ENCODE peak calls at places on chromosomes 16 and 17, in seven cellular contexts. One of them, this sample, is unnamed.
A peak's percentile ranks its signal among the peaks of the same experiment; 100 is the strongest.

GRCh38 chr17:41734139-41734948 is at the start of gene HAP1:
- DNase-seq in tibial nerve: no peak
- DNase-seq in testis: peak; percentile 65
- DNase-seq in CD4-positive, CD25-positive, alpha-beta regulatory T cell: no peak
- DNase-seq in brain microvascular endothelial cell: peak; percentile 13
- DNase-seq in IMR-90: peak; percentile 8
- DNase-seq in neural progenitor cell: peak; percentile 79
- DNase-seq in this sample: no peak

GRCh38 chr17:67157732-67158639 is 87.0 kb downstream of the HELZ start:
- DNase-seq in neural progenitor cell: peak; percentile 9
- DNase-seq in IMR-90: peak; percentile 57
- DNase-seq in testis: no peak
- DNase-seq in tibial nerve: no peak
- DNase-seq in CD4-positive, CD25-positive, alpha-beta regulatory T cell: no peak
- DNase-seq in brain microvascular endothelial cell: peak; percentile 41
- DNase-seq in this sample: no peak

GRCh38 chr17:9647014-9647413 is 1.7 kb downstream of the USP43 start:
- DNase-seq in brain microvascular endothelial cell: no peak
- DNase-seq in IMR-90: no peak
- DNase-seq in neural progenitor cell: peak; percentile 54
- DNase-seq in testis: no peak
- DNase-seq in CD4-positive, CD25-positive, alpha-beta regulatory T cell: no peak
- DNase-seq in tibial nerve: no peak
- DNase-seq in this sample: no peak

GRCh38 chr17:55763856-55764255 is 13.0 kb downstream of the PCTP start:
- DNase-seq in brain microvascular endothelial cell: no peak
- DNase-seq in tibial nerve: no peak
- DNase-seq in IMR-90: no peak
- DNase-seq in testis: no peak
- DNase-seq in CD4-positive, CD25-positive, alpha-beta regulatory T cell: no peak
- DNase-seq in neural progenitor cell: no peak
- DNase-seq in this sample: no peak

GRCh38 chr17:49995055-49995738 is at the start of gene DLX3:
- DNase-seq in CD4-positive, CD25-positive, alpha-beta regulatory T cell: no peak
- DNase-seq in tibial nerve: no peak
- DNase-seq in testis: peak; percentile 81
- DNase-seq in IMR-90: peak; percentile 62
- DNase-seq in brain microvascular endothelial cell: peak; percentile 46
- DNase-seq in neural progenitor cell: peak; percentile 95
- DNase-seq in this sample: peak; percentile 56

GRCh38 chr16:23801387-23801786 is 34.4 kb upstream of the PRKCB start:
- DNase-seq in neural progenitor cell: peak; percentile 81
- DNase-seq in testis: peak; percentile 90
- DNase-seq in tibial nerve: peak; percentile 33
- DNase-seq in IMR-90: peak; percentile 51
- DNase-seq in brain microvascular endothelial cell: peak; percentile 45
- DNase-seq in CD4-positive, CD25-positive, alpha-beta regulatory T cell: peak; percentile 67
- DNase-seq in this sample: peak; percentile 59

GRCh38 chr17:45428050-45428953 is 4.4 kb downstream of the ARHGAP27 start:
- DNase-seq in neural progenitor cell: peak; percentile 87
- DNase-seq in IMR-90: peak; percentile 42
- DNase-seq in testis: peak; percentile 78
- DNase-seq in tibial nerve: peak; percentile 49
- DNase-seq in CD4-positive, CD25-positive, alpha-beta regulatory T cell: peak; percentile 79
- DNase-seq in brain microvascular endothelial cell: peak; percentile 40
- DNase-seq in this sample: peak; percentile 72

GRCh38 chr17:41060052-41060604 is at the start of gene KRTAP2-3:
- DNase-seq in neural progenitor cell: no peak
- DNase-seq in testis: no peak
- DNase-seq in brain microvascular endothelial cell: peak; percentile 89
- DNase-seq in IMR-90: peak; percentile 97
- DNase-seq in tibial nerve: no peak
- DNase-seq in CD4-positive, CD25-positive, alpha-beta regulatory T cell: no peak
- DNase-seq in this sample: no peak

GRCh38 chr16:12546918-12547607 is 256.6 kb downstream of the CPPED1 start:
- DNase-seq in testis: no peak
- DNase-seq in tibial nerve: no peak
- DNase-seq in CD4-positive, CD25-positive, alpha-beta regulatory T cell: no peak
- DNase-seq in brain microvascular endothelial cell: no peak
- DNase-seq in neural progenitor cell: no peak
- DNase-seq in IMR-90: peak; percentile 35
- DNase-seq in this sample: no peak

GRCh38 chr17:8105957-8106398 is 12.3 kb downstream of the ALOXE3 start:
- DNase-seq in tibial nerve: no peak
- DNase-seq in CD4-positive, CD25-positive, alpha-beta regulatory T cell: no peak
- DNase-seq in IMR-90: no peak
- DNase-seq in testis: no peak
- DNase-seq in brain microvascular endothelial cell: no peak
- DNase-seq in neural progenitor cell: no peak
- DNase-seq in this sample: no peak

GRCh38 chr17:36813357-36813756 is 123.9 kb upstream of the LHX1 start:
- DNase-seq in neural progenitor cell: no peak
- DNase-seq in tibial nerve: no peak
- DNase-seq in IMR-90: no peak
- DNase-seq in CD4-positive, CD25-positive, alpha-beta regulatory T cell: no peak
- DNase-seq in brain microvascular endothelial cell: no peak
- DNase-seq in testis: no peak
- DNase-seq in this sample: no peak
- H3K27me3 ChIP-seq in neural progenitor cell: peaks cover 48% of the 10 kb centered on the region
- H3K27me3 ChIP-seq in tibial nerve: peaks cover 85% of the 10 kb centered on the region
- H3K27me3 ChIP-seq in IMR-90: peaks cover 70% of the 10 kb centered on the region
- H3K27me3 ChIP-seq in CD4-positive, CD25-positive, alpha-beta regulatory T cell: peaks cover 6% of the 10 kb centered on the region
- H3K27me3 ChIP-seq in brain microvascular endothelial cell: peaks cover 47% of the 10 kb centered on the region
- H3K27me3 ChIP-seq in testis: no peaks in the 10 kb centered on the region
- H3K27me3 ChIP-seq in this sample: peaks cover 4% of the 10 kb centered on the region

DNA sequence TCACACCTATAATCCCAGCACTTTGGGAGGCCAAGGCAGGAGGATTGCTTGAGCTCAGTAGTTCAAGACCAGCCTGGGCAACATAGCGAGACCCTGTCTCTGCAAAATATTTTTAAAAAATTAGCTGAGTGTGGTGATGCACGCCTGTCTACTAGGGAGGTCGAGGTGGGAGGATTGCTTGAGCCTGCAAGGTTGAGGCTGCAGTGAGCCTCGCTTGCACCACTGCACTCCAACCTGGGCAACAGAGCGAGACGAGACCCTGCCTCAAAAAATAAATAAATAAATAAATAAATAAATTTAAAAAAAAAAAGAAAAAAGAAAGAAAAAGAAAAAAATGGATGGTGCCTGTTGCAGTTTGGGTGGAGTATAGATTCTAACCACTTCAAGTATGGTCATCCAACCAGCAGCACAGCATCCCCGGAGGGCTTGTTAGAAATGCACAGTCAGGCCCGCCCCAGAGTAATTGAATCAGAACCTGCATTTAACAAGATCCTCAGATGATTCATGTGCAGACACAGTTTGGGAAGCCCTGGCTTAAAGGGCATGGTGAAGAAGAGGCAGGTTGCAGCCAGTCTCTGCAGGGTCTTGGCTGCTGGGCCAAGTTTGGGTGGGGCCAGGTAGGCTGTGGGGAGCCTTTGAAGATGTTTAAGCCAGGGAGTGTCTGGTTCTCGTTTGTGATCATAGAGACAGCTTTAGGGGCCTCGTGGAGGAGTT is 40.8 kb downstream of the MRC2 start:
- DNase-seq in tibial nerve: no peak
- DNase-seq in testis: no peak
- DNase-seq in IMR-90: no peak
- DNase-seq in brain microvascular endothelial cell: no peak
- DNase-seq in neural progenitor cell: no peak
- DNase-seq in CD4-positive, CD25-positive, alpha-beta regulatory T cell: no peak
- DNase-seq in this sample: no peak
- H3K27me3 ChIP-seq in tibial nerve: no peaks in the 10 kb centered on the region
- H3K27me3 ChIP-seq in testis: no peaks in the 10 kb centered on the region
- H3K27me3 ChIP-seq in IMR-90: no peaks in the 10 kb centered on the region
- H3K27me3 ChIP-seq in brain microvascular endothelial cell: no peaks in the 10 kb centered on the region
- H3K27me3 ChIP-seq in neural progenitor cell: no peaks in the 10 kb centered on the region
- H3K27me3 ChIP-seq in CD4-positive, CD25-positive, alpha-beta regulatory T cell: no peaks in the 10 kb centered on the region
- H3K27me3 ChIP-seq in this sample: peaks cover 4% of the 10 kb centered on the region

GRCh38 chr16:55822280-55822810 is 10.6 kb downstream of the CES1 start:
- DNase-seq in brain microvascular endothelial cell: no peak
- DNase-seq in CD4-positive, CD25-positive, alpha-beta regulatory T cell: no peak
- DNase-seq in IMR-90: no peak
- DNase-seq in neural progenitor cell: no peak
- DNase-seq in testis: no peak
- DNase-seq in tibial nerve: no peak
- DNase-seq in this sample: no peak
- H3K27me3 ChIP-seq in brain microvascular endothelial cell: no peaks in the 10 kb centered on the region
- H3K27me3 ChIP-seq in CD4-positive, CD25-positive, alpha-beta regulatory T cell: no peaks in the 10 kb centered on the region
- H3K27me3 ChIP-seq in IMR-90: no peaks in the 10 kb centered on the region
- H3K27me3 ChIP-seq in neural progenitor cell: peaks cover 4% of the 10 kb centered on the region
- H3K27me3 ChIP-seq in testis: no peaks in the 10 kb centered on the region
- H3K27me3 ChIP-seq in tibial nerve: no peaks in the 10 kb centered on the region
- H3K27me3 ChIP-seq in this sample: peaks cover 5% of the 10 kb centered on the region

DNA sequence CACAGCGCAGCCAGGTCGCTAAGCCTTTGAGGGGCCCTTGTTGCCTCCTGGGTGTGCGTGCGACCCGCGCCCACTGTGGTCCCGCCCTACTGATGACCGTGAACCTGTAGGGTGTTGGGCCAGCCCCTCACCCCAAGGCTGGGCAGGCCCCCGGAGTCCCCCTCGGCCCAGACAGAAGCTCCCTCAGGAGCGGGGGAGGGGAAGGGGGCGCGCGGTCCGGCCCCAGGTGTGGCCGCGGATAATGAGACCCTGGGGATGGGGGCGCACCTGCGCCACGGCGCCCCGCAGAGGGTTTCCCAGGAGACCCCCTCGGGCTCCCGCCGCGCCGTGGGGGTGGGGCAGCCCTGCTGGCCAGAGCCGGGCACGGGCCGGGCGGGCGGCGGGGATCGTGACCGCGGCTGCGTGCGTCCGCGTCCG is 378 bp upstream of the ARHGDIG start:
- DNase-seq in CD4-positive, CD25-positive, alpha-beta regulatory T cell: no peak
- DNase-seq in tibial nerve: no peak
- DNase-seq in testis: no peak
- DNase-seq in neural progenitor cell: peak; percentile 51
- DNase-seq in brain microvascular endothelial cell: no peak
- DNase-seq in IMR-90: no peak
- DNase-seq in this sample: peak; percentile 40
- H3K27me3 ChIP-seq in CD4-positive, CD25-positive, alpha-beta regulatory T cell: peaks cover 4% of the 10 kb centered on the region
- H3K27me3 ChIP-seq in tibial nerve: peaks cover 36% of the 10 kb centered on the region
- H3K27me3 ChIP-seq in testis: no peaks in the 10 kb centered on the region
- H3K27me3 ChIP-seq in neural progenitor cell: peaks cover 73% of the 10 kb centered on the region
- H3K27me3 ChIP-seq in brain microvascular endothelial cell: peaks cover 17% of the 10 kb centered on the region
- H3K27me3 ChIP-seq in IMR-90: peaks cover 42% of the 10 kb centered on the region
- H3K27me3 ChIP-seq in this sample: peaks cover 36% of the 10 kb centered on the region

GRCh38 chr16:54283735-54284318 is 2.8 kb downstream of the IRX3 start:
- DNase-seq in testis: no peak
- DNase-seq in IMR-90: no peak
- DNase-seq in tibial nerve: no peak
- DNase-seq in brain microvascular endothelial cell: no peak
- DNase-seq in neural progenitor cell: peak; percentile 39
- DNase-seq in CD4-positive, CD25-positive, alpha-beta regulatory T cell: no peak
- DNase-seq in this sample: no peak
- H3K27me3 ChIP-seq in testis: no peaks in the 10 kb centered on the region
- H3K27me3 ChIP-seq in IMR-90: peaks cover 89% of the 10 kb centered on the region
- H3K27me3 ChIP-seq in tibial nerve: peaks cover 78% of the 10 kb centered on the region
- H3K27me3 ChIP-seq in brain microvascular endothelial cell: peaks cover 56% of the 10 kb centered on the region
- H3K27me3 ChIP-seq in neural progenitor cell: peaks cover 89% of the 10 kb centered on the region
- H3K27me3 ChIP-seq in CD4-positive, CD25-positive, alpha-beta regulatory T cell: peaks cover 13% of the 10 kb centered on the region
- H3K27me3 ChIP-seq in this sample: no peaks in the 10 kb centered on the region

This sample was measured in psoas muscle.